ENCODE peak calls at places on chromosomes 12 and 14, in four cellular contexts. J is cardiac muscle cell, H is mesothelial cell of epicardium, L is HFFc6. Q is an unnamed sample.

GRCh38 chr14:91875515-91876286 is 8.4 kb upstream of the TC2N start:
- DNase-seq in J (no peak), H (no peak), L (no peak), Q (no peak)

GRCh38 chr12:54601841-54602240 is 13.4 kb upstream of the PPP1R1A start:
- DNase-seq in J (peak), H (no peak), L (no peak), Q (no peak)

GRCh38 chr12:107845980-107846659 is 71.6 kb downstream of the ASCL4 start:
- DNase-seq in J (no peak), H (no peak), L (no peak), Q (no peak)

GRCh38 chr14:89440997-89441909 is 24.2 kb upstream of the FOXN3 start:
- DNase-seq in J (no peak), H (no peak), L (no peak), Q (no peak)

GRCh38 chr12:27334052-27334720 is 1.6 kb downstream of the BMAL2 start:
- DNase-seq in J (no peak), H (no peak), L (no peak), Q (no peak)

GRCh38 chr14:91284146-91284790 is 39.8 kb upstream of the GPR68 start:
- DNase-seq in J (peak), H (no peak), L (peak), Q (no peak)

GRCh38 chr12:83317641-83318040 is 630.9 kb downstream of the TMTC2 start:
- DNase-seq in J (no peak), H (no peak), L (no peak), Q (no peak)

GRCh38 chr14:91869556-91869955 is 2.2 kb upstream of the TC2N start:
- DNase-seq in J (no peak), H (no peak), L (no peak), Q (no peak)

GRCh38 chr12:27970981-27971489 is 1.5 kb downstream of the PTHLH start:
- DNase-seq in J (peak), H (peak), L (no peak), Q (peak)

GRCh38 chr12:108618079-108618952 is 15.4 kb downstream of the SELPLG start:
- DNase-seq in J (peak), H (peak), L (peak), Q (peak)

GRCh38 chr14:89598548-89599186 is 181.6 kb upstream of the FOXN3 start:
- DNase-seq in J (no peak), H (no peak), L (no peak), Q (no peak)

DNA sequence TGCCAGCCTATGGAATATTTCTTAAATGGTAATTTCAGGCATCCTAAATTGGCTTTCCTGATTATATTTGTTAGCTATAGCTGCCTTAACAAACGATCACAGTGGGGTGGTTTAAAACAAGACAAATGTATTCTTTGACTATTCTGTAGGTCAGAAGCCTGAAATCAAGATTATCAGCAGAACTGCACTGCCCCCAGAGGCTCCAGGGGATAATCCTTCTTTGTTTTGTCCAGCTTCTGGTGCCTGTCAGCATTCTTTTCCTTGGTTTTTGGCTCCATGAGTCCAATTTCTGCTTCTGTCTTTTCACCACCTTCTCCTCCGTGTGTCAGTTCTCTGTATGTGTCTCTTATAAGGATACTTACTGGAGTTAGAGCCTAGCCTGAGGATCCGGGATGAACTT is 1282.2 kb upstream of the USP15 start:
- DNase-seq in J (no peak), H (no peak), L (no peak), Q (no peak)
- TF ChIP-seq CTCF in J (no peak), H (no peak), L (no peak), Q (peak)

GRCh38 chr14:36524874-36525745 is 5.1 kb upstream of the NKX2-1 start:
- DNase-seq in J (peak), H (peak), L (no peak), Q (peak)
- TF ChIP-seq CTCF in J (peak), H (peak), L (peak), Q (peak)

DNA sequence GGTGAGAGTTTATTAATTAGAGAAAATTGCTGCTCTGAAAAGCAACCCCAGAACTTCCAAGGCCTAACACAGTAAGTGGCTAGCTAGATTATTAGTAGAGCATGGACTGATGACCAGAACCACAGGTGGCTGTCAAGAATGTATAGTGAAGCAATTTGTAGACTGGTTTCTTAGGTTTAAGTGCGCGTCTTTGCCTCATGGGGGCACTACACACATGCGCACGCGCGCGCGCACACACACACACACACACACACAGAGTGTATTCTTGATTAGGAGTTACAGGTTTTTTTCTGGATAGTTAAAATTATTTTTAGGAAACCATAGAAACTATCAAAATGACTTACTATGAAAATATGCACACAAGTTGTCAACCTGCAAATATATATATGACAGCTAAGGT is 66.5 kb downstream of the BHLHE41 start:
- DNase-seq in J (no peak), H (no peak), L (no peak), Q (no peak)
- TF ChIP-seq CTCF in J (no peak), H (no peak), L (peak), Q (peak)

DNA sequence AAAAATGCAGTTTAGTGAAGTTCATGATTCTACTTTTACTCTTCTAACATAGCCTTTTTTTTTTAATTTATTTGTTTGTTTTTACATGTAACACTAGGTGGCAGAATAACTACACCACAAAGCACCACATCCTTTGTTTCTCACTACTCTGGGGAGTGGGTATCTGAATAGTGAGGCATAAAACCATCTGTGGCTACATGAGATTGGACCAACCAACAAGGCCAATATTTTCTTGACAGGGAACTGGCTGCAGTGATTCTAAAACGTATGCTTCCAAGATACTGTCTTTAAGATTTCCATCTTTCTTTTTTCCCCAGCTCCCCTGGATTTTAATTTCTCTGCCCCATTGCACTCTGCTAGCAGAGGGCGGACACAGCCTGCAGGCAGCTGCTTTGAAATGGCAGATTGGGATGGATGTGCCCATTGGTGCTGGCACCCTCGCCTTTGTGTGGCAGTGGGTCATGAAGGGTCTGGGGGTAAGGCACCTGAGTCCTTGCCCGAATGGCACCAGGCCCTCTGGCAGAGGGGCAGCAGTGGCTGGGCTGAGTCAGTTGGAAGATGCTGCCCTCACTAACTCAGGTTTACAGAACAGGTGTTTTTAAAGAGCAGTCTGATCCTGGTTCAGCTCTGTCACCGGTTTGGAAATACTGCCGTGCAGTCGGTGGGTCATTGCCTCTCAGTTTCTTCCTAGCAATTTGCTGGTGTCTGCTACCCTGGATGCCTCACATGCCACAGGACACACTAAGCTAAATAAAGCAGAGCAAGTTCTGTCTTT is 429.1 kb downstream of the RAD51B start:
- DNase-seq in J (peak), H (no peak), L (peak), Q (peak)
- TF ChIP-seq CTCF in J (peak), H (peak), L (peak), Q (peak)

DNA sequence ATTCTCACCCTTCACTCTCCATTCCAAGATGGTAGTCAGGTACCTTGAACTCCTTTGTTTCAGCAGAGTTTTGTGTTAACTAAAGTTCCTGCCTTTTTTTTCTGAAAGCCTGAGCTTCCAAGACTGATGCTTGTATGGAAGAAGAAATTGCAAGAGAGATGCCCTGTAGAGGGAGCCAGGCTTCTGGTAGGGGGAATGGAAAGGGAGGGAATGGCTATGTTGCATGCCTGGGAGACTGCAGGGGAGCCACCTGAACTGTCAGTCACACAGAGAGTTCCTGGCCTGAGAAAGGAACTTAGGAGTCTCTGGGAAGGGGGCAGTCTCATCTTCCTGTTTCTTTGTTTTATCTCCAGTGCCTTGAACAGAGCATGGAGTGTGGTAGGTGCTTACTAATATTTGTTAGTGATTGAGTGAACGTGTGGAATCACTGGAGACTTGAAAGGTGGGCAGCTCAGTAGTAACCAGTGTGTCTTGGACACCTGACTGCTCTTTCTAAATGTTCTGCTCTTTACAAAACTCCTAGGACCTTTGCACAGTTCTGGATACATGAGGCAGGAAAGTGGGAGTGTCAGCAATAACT is 132.2 kb downstream of the ANO4 start:
- DNase-seq in J (peak), H (peak), L (peak), Q (peak)
- TF ChIP-seq CTCF in J (peak), H (no peak), L (peak), Q (peak)

DNA sequence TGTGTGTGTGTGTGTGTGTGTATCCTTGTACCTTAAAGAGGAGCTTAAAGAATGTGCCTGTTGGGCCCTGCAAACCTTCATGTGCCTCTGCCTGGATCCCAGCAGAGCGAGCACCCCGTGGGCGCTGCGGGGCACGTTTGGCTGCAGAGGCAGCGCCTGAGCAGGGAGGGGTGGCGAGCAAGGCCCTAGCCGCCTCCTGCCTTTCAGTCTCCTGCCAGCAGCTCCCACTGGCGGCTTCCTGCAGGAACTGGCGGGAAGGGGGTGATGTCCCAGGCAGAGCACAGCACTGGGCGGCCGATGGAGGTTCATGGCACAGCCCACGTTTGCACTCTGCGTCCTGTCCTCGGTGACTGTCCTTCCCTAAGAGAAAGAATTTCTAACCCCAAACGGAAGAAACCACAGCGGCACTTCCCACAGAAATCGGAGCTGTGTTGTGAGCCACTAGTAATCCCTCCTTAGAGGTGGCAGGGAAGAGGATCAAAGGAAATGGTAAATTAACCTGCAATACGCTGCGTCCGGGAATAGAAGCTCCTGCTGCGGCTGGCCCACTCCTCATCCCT is 19.8 kb downstream of the ZBTB42 start:
- DNase-seq in J (peak), H (no peak), L (peak), Q (peak)
- TF ChIP-seq CTCF in J (peak), H (no peak), L (peak), Q (peak)

GRCh38 chr12:47802312-47802711 is 17.4 kb downstream of the HDAC7 start:
- DNase-seq in J (no peak), H (no peak), L (no peak), Q (no peak)
- TF ChIP-seq CTCF in J (peak), H (peak), L (peak), Q (peak)

Q was measured in neural crest cell.